ENCODE peak calls at places on chromosomes 6 and 20, in six cellular contexts. R is lung, G is AG10803, N is tibial nerve, X is GM10248, U is germinal center. L is an unnamed sample.

GRCh38 chr20:43959079-43959919 is 44.6 kb downstream of the TOX2 start:
- DNase-seq in R (no peak), G (peak; percentile 41), N (no peak), X (no peak), U (no peak), L (peak; percentile 53)

GRCh38 chr6:145529582-145529981 is 205.7 kb downstream of the EPM2A start:
- DNase-seq in R (no peak), G (no peak), N (no peak), X (no peak), U (no peak), L (no peak)

GRCh38 chr6:104814743-104815142 is 45.0 kb downstream of the HACE1 start:
- DNase-seq in R (no peak), G (no peak), N (no peak), X (no peak), U (no peak), L (no peak)

GRCh38 chr6:154726887-154727286 is 6.3 kb upstream of the SCAF8 start:
- DNase-seq in R (no peak), G (no peak), N (no peak), X (no peak), U (no peak), L (no peak)

GRCh38 chr20:10597637-10598036 is 76.2 kb downstream of the JAG1 start:
- DNase-seq in R (no peak), G (no peak), N (no peak), X (no peak), U (no peak), L (no peak)

GRCh38 chr6:158040051-158040803 is 58.6 kb downstream of the SYNJ2 start:
- DNase-seq in R (no peak), G (peak; percentile 90), N (no peak), X (peak; percentile 56), U (no peak), L (peak; percentile 99)

GRCh38 chr6:3405679-3406078 is 51.2 kb downstream of the SLC22A23 start:
- DNase-seq in R (no peak), G (peak; percentile 75), N (no peak), X (no peak), U (no peak), L (peak; percentile 89)

GRCh38 chr6:143027058-143027457 is 33.6 kb upstream of the AIG1 start:
- DNase-seq in R (no peak), G (peak; percentile 1), N (no peak), X (no peak), U (peak; percentile 15), L (peak; percentile 47)

GRCh38 chr20:6636209-6637159 is 131.0 kb upstream of the BMP2 start:
- DNase-seq in R (no peak), G (peak; percentile 68), N (no peak), X (no peak), U (no peak), L (peak; percentile 77)

GRCh38 chr6:157952751-157953479 is 28.7 kb upstream of the SYNJ2 start:
- DNase-seq in R (no peak), G (no peak), N (no peak), X (no peak), U (no peak), L (no peak)

L was measured in fibroblast of the aortic adventitia.